ENCODE peak calls at places on chromosomes 5 and 9, in four cellular contexts. X is B cell, J is NCI-H1092, Z is astrocyte of the hippocampus. N is an unnamed sample.

GRCh38 chr9:36091028-36091953 is 45.2 kb upstream of the GLIPR2 start:
- DNase-seq in X (no peak), J (no peak), Z (peak), N (no peak)

GRCh38 chr9:105138306-105138801 is 106.1 kb upstream of the SLC44A1 start:
- DNase-seq in Z (peak), J (no peak), X (no peak), N (no peak)

GRCh38 chr5:39661026-39661779 is 236.4 kb upstream of the DAB2 start:
- DNase-seq in Z (peak), J (no peak), X (no peak), N (no peak)

GRCh38 chr5:24225051-24225450 is 419.7 kb downstream of the CDH10 start:
- DNase-seq in J (no peak), X (no peak), Z (no peak), N (no peak)

GRCh38 chr5:20680718-20681302 is 692.8 kb upstream of the CDH18 start:
- DNase-seq in Z (no peak), J (no peak), X (no peak), N (no peak)

GRCh38 chr9:111870774-111871542 is 25.7 kb upstream of the UGCG start:
- DNase-seq in Z (no peak), J (no peak), X (no peak), N (peak)

GRCh38 chr5:14685757-14686156 is 21.2 kb downstream of the OTULIN start:
- DNase-seq in J (peak), Z (peak), X (peak), N (peak)

GRCh38 chr5:66171349-66172344 is 27.5 kb downstream of the SREK1 start:
- DNase-seq in J (no peak), X (peak), Z (peak), N (no peak)

GRCh38 chr5:54821445-54822330 is 163.7 kb downstream of the ESM1 start:
- DNase-seq in J (no peak), Z (peak), X (no peak), N (no peak)

GRCh38 chr9:35758475-35759050 is 4.5 kb upstream of the MSMP start:
- DNase-seq in J (no peak), X (no peak), Z (peak), N (no peak)

GRCh38 chr5:149261246-149261645 is 10.4 kb upstream of the AFAP1L1 start:
- DNase-seq in Z (no peak), J (no peak), X (no peak), N (no peak)

GRCh38 chr5:57779383-57780223 is 297.0 kb upstream of the ACTBL2 start:
- DNase-seq in X (peak), J (no peak), Z (peak), N (peak)

GRCh38 chr9:134533850-134534585 is 107.6 kb upstream of the COL5A1 start:
- DNase-seq in Z (peak), X (no peak), J (no peak), N (no peak)

GRCh38 chr5:6732634-6733410 is 19.6 kb downstream of the TENT4A start:
- DNase-seq in Z (peak), J (no peak), X (no peak), N (no peak)

N was measured in GM13976.